ENCODE peak calls at places on chromosome 1, in eight cellular contexts. X, Y, G, Z, A, B, R and N are unnamed samples.

GRCh38 chr1:159076753-159077656 is at the start of gene AIM2:
- DNase-seq in G (no peak), R (no peak), B (no peak), Y (peak; percentile 46), Z (peak; percentile 95), A (peak; percentile 47), X (peak; percentile 78), N (peak; percentile 91)

GRCh38 chr1:232456720-232457119 is 173.2 kb downstream of the SIPA1L2 start:
- DNase-seq in Z (no peak), A (no peak), X (no peak), Y (no peak), B (no peak), G (no peak), R (no peak), N (no peak)

GRCh38 chr1:246005067-246005466 is 502.0 kb downstream of the SMYD3 start:
- DNase-seq in Z (no peak), A (peak; percentile 98), G (no peak), R (no peak), X (no peak), B (no peak), Y (peak; percentile 97), N (no peak)

GRCh38 chr1:43171312-43171875 is 696 bp downstream of the EBNA1BP2 start:
- DNase-seq in A (peak; percentile 1), B (no peak), R (no peak), Z (no peak), Y (peak; percentile 3), X (no peak), G (no peak), N (no peak)

GRCh38 chr1:54716299-54717047 is 812 bp downstream of the TTC4 start:
- DNase-seq in X (no peak), B (no peak), Z (no peak), A (peak; percentile 61), R (no peak), G (no peak), Y (peak; percentile 86), N (no peak)

GRCh38 chr1:219544163-219544846 is 68.6 kb downstream of the ZC3H11B start:
- DNase-seq in A (peak; percentile 70), B (no peak), Z (no peak), G (peak; percentile 51), R (no peak), Y (no peak), X (no peak), N (no peak)

GRCh38 chr1:39653546-39654031 is 14.1 kb upstream of the HEYL start:
- DNase-seq in R (peak; percentile 78), X (peak; percentile 72), Y (peak; percentile 83), Z (peak; percentile 88), B (peak; percentile 87), G (peak; percentile 93), A (peak; percentile 80), N (peak; percentile 42)

GRCh38 chr1:241225741-241226140 is 131.3 kb downstream of the RGS7 start:
- DNase-seq in Y (no peak), G (no peak), A (no peak), R (no peak), Z (no peak), B (no peak), X (no peak), N (no peak)

GRCh38 chr1:242033331-242033956 is 34.5 kb upstream of the MAP1LC3C start:
- DNase-seq in B (no peak), G (no peak), A (no peak), Z (no peak), X (no peak), R (no peak), Y (no peak), N (no peak)

GRCh38 chr1:228463559-228464455 is 23.4 kb upstream of the RNF187 start:
- DNase-seq in Y (peak; percentile 22), X (peak; percentile 57), Z (peak; percentile 82), G (peak; percentile 84), A (peak; percentile 44), B (peak; percentile 79), R (no peak), N (peak; percentile 86)

GRCh38 chr1:49435291-49435690 is 588.5 kb downstream of the AGBL4 start:
- DNase-seq in R (no peak), X (no peak), B (no peak), Y (no peak), Z (no peak), A (no peak), G (no peak), N (no peak)

GRCh38 chr1:172719066-172719627 is 60.2 kb downstream of the FASLG start:
- DNase-seq in Z (no peak), A (peak; percentile 76), X (no peak), Y (peak; percentile 29), R (no peak), B (no peak), G (no peak), N (no peak)

GRCh38 chr1:55305735-55306134 is 90.6 kb upstream of the USP24 start:
- DNase-seq in G (no peak), Z (no peak), B (no peak), Y (peak; percentile 48), A (no peak), R (no peak), X (no peak), N (no peak)

GRCh38 chr1:89760496-89760895 is 60.3 kb upstream of the LRRC8D start:
- DNase-seq in A (no peak), G (no peak), X (no peak), B (no peak), Z (no peak), Y (no peak), R (no peak), N (no peak)

GRCh38 chr1:89757532-89757931 is 63.3 kb upstream of the LRRC8D start:
- DNase-seq in A (no peak), B (peak; percentile 75), G (no peak), R (no peak), Z (peak; percentile 72), X (peak; percentile 32), Y (peak; percentile 9), N (peak; percentile 9)

GRCh38 chr1:89755593-89755992 is 65.2 kb upstream of the LRRC8D start:
- DNase-seq in R (no peak), Y (no peak), Z (no peak), A (no peak), G (no peak), X (no peak), B (no peak), N (no peak)

GRCh38 chr1:89759036-89759435 is 61.8 kb upstream of the LRRC8D start:
- DNase-seq in R (no peak), B (no peak), Y (no peak), Z (no peak), X (no peak), A (peak; percentile 82), G (no peak), N (no peak)

GRCh38 chr1:89758127-89758526 is 62.7 kb upstream of the LRRC8D start:
- DNase-seq in X (no peak), G (no peak), R (no peak), Z (no peak), B (no peak), Y (no peak), A (no peak), N (no peak)
- H3K4me3 ChIP-seq in X (no peak overlapping the region), G (no peak overlapping the region), R (no peak overlapping the region), Z (no peak overlapping the region), B (no peak overlapping the region), Y (no peak overlapping the region), A (no peak overlapping the region), N (no peak overlapping the region)

DNA sequence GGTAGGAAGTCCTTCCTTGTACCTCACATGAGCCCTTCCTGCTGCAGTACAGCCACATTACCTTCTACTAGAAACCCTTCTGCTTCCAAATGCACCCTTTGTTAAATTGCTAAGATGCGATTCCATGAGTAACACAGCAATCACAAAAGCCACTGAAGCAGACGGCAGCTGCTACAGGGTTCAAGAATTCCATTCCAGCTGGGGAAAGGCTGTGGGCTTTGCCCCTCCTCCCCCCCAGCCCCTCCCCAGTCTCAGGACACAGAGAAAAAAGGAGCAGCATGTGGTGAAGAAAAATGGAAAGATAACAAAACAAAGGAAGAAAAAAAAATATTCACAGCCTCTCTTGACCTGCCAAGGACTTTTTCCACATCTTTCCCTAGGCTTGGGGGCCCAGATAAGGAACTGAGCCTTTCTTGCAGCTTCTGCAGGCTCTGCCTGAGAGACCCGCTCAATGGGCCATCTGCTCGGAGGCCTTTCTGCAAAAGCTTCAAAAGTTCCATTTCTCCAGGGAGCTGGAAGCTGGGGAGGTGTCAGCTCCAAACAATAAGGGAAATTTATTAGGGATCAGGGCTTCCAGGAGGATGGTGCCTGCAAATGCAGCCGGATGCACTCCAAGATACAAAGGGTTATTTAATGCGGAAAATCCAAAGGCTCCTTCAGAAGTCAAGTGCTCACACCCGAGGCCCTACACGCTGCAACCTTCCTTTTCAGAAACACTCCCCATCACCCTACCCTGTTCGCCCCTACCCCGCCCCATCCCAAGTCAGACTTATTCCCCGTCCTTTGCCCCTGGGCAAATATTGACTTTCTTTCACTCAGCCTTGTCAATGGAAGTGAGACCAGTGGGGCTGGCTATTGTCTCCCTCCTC is 72.0 kb downstream of the SYT2 start:
- DNase-seq in Z (no peak), B (no peak), X (no peak), R (no peak), A (no peak), Y (no peak), G (no peak), N (no peak)
- H3K4me3 ChIP-seq in Z (no peak overlapping the region), B (no peak overlapping the region), X (no peak overlapping the region), R (no peak overlapping the region), A (no peak overlapping the region), Y (no peak overlapping the region), G (no peak overlapping the region), N (no peak overlapping the region)

GRCh38 chr1:114322726-114323125 is 169.1 kb upstream of the SYT6 start:
- DNase-seq in B (no peak), X (no peak), G (no peak), R (no peak), A (no peak), Y (no peak), Z (no peak), N (no peak)
- H3K4me3 ChIP-seq in B (no peak overlapping the region), X (no peak overlapping the region), G (no peak overlapping the region), R (no peak overlapping the region), A (no peak overlapping the region), Y (no peak overlapping the region), Z (no peak overlapping the region), N (no peak overlapping the region)

DNA sequence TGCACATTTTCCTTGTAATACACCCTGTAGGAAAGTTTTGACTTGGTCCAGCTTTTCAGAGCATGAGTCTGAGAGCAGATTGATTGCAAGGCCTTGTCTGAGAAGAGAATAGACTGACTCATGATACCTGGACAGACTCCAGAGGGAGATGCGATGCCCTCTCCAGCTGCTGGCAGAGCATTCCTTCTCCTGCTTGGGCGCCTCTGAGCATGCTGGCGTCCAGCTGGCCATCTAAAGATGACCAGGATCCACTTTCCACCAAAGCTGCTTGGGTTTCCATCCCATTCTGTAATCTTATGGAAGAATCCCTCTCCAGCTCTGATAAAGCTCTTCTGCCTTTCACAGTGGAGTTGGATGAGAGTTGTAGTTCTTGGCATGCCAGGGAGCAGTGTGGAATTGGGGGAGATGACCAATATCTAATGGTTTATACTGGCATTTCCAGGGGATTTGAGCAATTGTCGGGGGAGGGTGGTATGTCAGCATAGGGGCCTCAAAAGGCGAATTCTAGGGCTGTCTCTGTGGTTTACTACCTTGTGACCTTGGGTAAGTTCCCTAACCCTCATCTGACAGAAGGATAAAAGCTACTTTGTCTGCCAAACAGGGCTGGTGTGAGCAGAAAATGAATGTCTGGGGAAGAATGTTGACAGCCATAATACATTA is 19.5 kb downstream of the SZRD1 start:
- DNase-seq in G (no peak), B (no peak), Z (peak; percentile 33), R (no peak), Y (peak; percentile 65), X (no peak), A (peak; percentile 92), N (no peak)
- H3K4me3 ChIP-seq in G (no peak overlapping the region), B (no peak overlapping the region), Z (peak overlapping the region; percentile 47), R (no peak overlapping the region), Y (no peak overlapping the region), X (peak overlapping the region; percentile 34), A (peak overlapping the region; percentile 70), N (peak overlapping the region; percentile 57)

GRCh38 chr1:161260939-161261858 is 2.7 kb downstream of the PCP4L1 start:
- DNase-seq in G (no peak), Y (no peak), R (no peak), Z (peak; percentile 33), A (no peak), X (no peak), B (no peak), N (peak; percentile 18)
- H3K4me3 ChIP-seq in G (no peak overlapping the region), Y (no peak overlapping the region), R (no peak overlapping the region), Z (peak overlapping the region; percentile 17), A (no peak overlapping the region), X (no peak overlapping the region), B (no peak overlapping the region), N (no peak overlapping the region)